ENCODE peak calls at places on chromosomes 4 and X, in ten cellular contexts. T, H, L, F, S, N, K, U, Q and G are unnamed samples.

GRCh38 chr4:177185579-177185978 is 124.1 kb upstream of the NEIL3 start:
- DNase-seq in L (no peak), K (no peak), U (no peak), F (no peak), H (no peak), T (no peak), S (peak; percentile 4), N (no peak), Q (no peak), G (no peak)

GRCh38 chr4:5205981-5206380 is 154.7 kb downstream of the STK32B start:
- DNase-seq in Q (no peak), L (no peak), T (no peak), K (no peak), U (no peak), S (no peak), H (no peak), N (no peak), F (no peak), G (no peak)

GRCh38 chr4:81606796-81607550 is 135.3 kb upstream of the RASGEF1B start:
- DNase-seq in T (no peak), L (peak; percentile 18), H (peak; percentile 18), S (no peak), K (peak; percentile 27), N (no peak), U (no peak), F (peak; percentile 13), Q (peak; percentile 42), G (peak; percentile 29)

GRCh38 chr4:163167333-163167626 is 590 bp upstream of the NAF1 start:
- DNase-seq in L (no peak), U (peak; percentile 15), N (no peak), Q (no peak), T (no peak), F (peak; percentile 20), H (no peak), K (peak; percentile 44), S (no peak), G (peak; percentile 55)

GRCh38 chr4:127533028-127533700 is 99.6 kb upstream of the INTU start:
- DNase-seq in U (peak; percentile 28), T (no peak), L (no peak), S (no peak), Q (no peak), K (peak; percentile 57), H (peak; percentile 72), N (no peak), F (peak; percentile 24), G (peak; percentile 92)

GRCh38 chr4:140718240-140718639 is 37.9 kb downstream of the TBC1D9 start:
- DNase-seq in F (no peak), H (no peak), U (peak; percentile 89), N (no peak), L (peak; percentile 47), K (peak; percentile 76), Q (no peak), S (no peak), T (no peak), G (peak; percentile 53)

GRCh38 chr4:147334478-147334877 is 146.4 kb upstream of the EDNRA start:
- DNase-seq in F (peak; percentile 15), L (no peak), K (peak; percentile 50), U (peak; percentile 79), T (no peak), H (no peak), N (no peak), S (no peak), Q (no peak), G (peak; percentile 80)

GRCh38 chrX:17039826-17040225 is 93.4 kb downstream of the REPS2 start:
- DNase-seq in Q (no peak), T (no peak), N (no peak), K (peak; percentile 60), L (no peak), H (no peak), S (no peak), F (no peak), U (peak; percentile 72), G (peak; percentile 67)

GRCh38 chrX:47497274-47497673 is 14.3 kb upstream of the ZNF41 start:
- DNase-seq in Q (no peak), S (no peak), U (peak; percentile 42), L (no peak), T (no peak), N (no peak), H (no peak), K (peak; percentile 57), F (no peak), G (peak; percentile 66)